ENCODE peak calls at places on chromosome 12, in seven cellular contexts. Q, E, D, G, C, N and W are unnamed samples.

GRCh38 chr12:108603743-108604142 is 5.9 kb upstream of the TMEM119 start:
- DNase-seq in C (no peak), D (no peak), E (no peak), N (no peak), Q (no peak), G (no peak), W (no peak)

GRCh38 chr12:22588817-22589216 is 36.2 kb upstream of the ETNK1 start:
- DNase-seq in C (no peak), D (no peak), G (peak; percentile 23), Q (no peak), E (peak; percentile 11), N (no peak), W (no peak)

GRCh38 chr12:50070314-50071060 is 13.1 kb downstream of the ASIC1 start:
- DNase-seq in D (peak; percentile 84), E (peak; percentile 34), C (peak; percentile 91), G (peak; percentile 87), Q (peak; percentile 86), N (no peak), W (no peak)

GRCh38 chr12:108367436-108367835 is 28.3 kb upstream of the CMKLR1 start:
- DNase-seq in C (no peak), D (no peak), E (no peak), N (no peak), Q (no peak), G (no peak), W (no peak)

GRCh38 chr12:89179245-89179644 is 173.1 kb downstream of the DUSP6 start:
- DNase-seq in D (no peak), N (no peak), G (no peak), E (no peak), Q (no peak), C (no peak), W (no peak)

GRCh38 chr12:25262696-25263095 is 12.0 kb upstream of the KRAS start:
- DNase-seq in N (no peak), Q (no peak), G (no peak), C (no peak), D (no peak), E (no peak), W (no peak)

GRCh38 chr12:41034686-41035085 is 153.4 kb upstream of the PDZRN4 start:
- DNase-seq in Q (no peak), N (no peak), D (no peak), G (peak; percentile 9), C (no peak), E (no peak), W (no peak)

GRCh38 chr12:119179335-119180021 is 747 bp downstream of the HSPB8 start:
- DNase-seq in N (no peak), G (peak; percentile 94), D (peak; percentile 52), E (no peak), Q (peak; percentile 60), C (peak; percentile 49), W (no peak)

GRCh38 chr12:12018454-12018853 is 52.3 kb upstream of the BCL2L14 start:
- DNase-seq in G (peak; percentile 49), E (peak; percentile 52), C (peak; percentile 58), Q (no peak), D (no peak), N (no peak), W (no peak)

GRCh38 chr12:51593539-51593938 is 2.5 kb downstream of the SCN8A start:
- DNase-seq in C (peak; percentile 74), E (no peak), G (peak; percentile 51), N (no peak), D (peak; percentile 24), Q (no peak), W (peak; percentile 23)

GRCh38 chr12:54861927-54862326 is 7.6 kb downstream of the MUCL1 start:
- DNase-seq in D (no peak), E (no peak), N (no peak), Q (no peak), G (no peak), C (no peak), W (no peak)

GRCh38 chr12:132158677-132159554 is 14.7 kb downstream of the NOC4L start:
- DNase-seq in N (no peak), D (no peak), C (no peak), Q (peak; percentile 62), E (peak; percentile 20), G (no peak), W (no peak)

GRCh38 chr12:110702081-110702480 is 13.2 kb upstream of the HVCN1 start:
- DNase-seq in D (no peak), N (no peak), C (no peak), G (no peak), Q (no peak), E (no peak), W (no peak)

GRCh38 chr12:11822071-11822818 is 172.8 kb downstream of the ETV6 start:
- DNase-seq in C (peak; percentile 25), D (no peak), N (no peak), E (peak; percentile 45), G (peak; percentile 93), Q (no peak), W (no peak)

GRCh38 chr12:3228587-3228986 is 151.4 kb downstream of the TSPAN9 start:
- DNase-seq in C (no peak), Q (peak; percentile 12), G (no peak), D (no peak), E (no peak), N (no peak), W (no peak)

GRCh38 chr12:57451233-57451778 is 3.8 kb upstream of the INHBE start:
- DNase-seq in C (no peak), D (no peak), Q (no peak), N (no peak), G (no peak), E (no peak), W (no peak)

GRCh38 chr12:109461049-109461845 is 15.9 kb downstream of the KCTD10 start:
- DNase-seq in Q (no peak), C (peak; percentile 52), G (peak; percentile 67), E (no peak), N (no peak), D (no peak), W (no peak)

GRCh38 chr12:124655317-124656213 is 88.2 kb upstream of the NCOR2 start:
- DNase-seq in C (peak; percentile 97), Q (no peak), D (peak; percentile 33), N (no peak), G (no peak), E (peak; percentile 57), W (peak; percentile 29)

GRCh38 chr12:121439715-121440114 is 39.8 kb downstream of the RNF34 start:
- DNase-seq in Q (no peak), N (no peak), C (no peak), G (no peak), E (no peak), D (no peak), W (no peak)

GRCh38 chr12:32903763-32904162 is 7.2 kb upstream of the PKP2 start:
- DNase-seq in Q (no peak), D (no peak), E (no peak), C (no peak), N (no peak), G (no peak), W (no peak)

GRCh38 chr12:119592232-119592631 is 1.3 kb upstream of the TMEM233 start:
- DNase-seq in Q (no peak), E (no peak), C (no peak), N (no peak), D (no peak), G (peak; percentile 41), W (no peak)

GRCh38 chr12:29374012-29374411 is 7.0 kb downstream of the ERGIC2 start:
- DNase-seq in N (no peak), Q (no peak), D (no peak), C (no peak), E (no peak), G (no peak), W (no peak)

GRCh38 chr12:75389061-75389460 is 1.8 kb upstream of the GLIPR1L2 start:
- DNase-seq in E (no peak), C (no peak), G (peak; percentile 89), N (no peak), D (no peak), Q (no peak), W (peak; percentile 7)

GRCh38 chr12:109870648-109871047 is 9.7 kb downstream of the GLTP start:
- DNase-seq in C (no peak), G (peak; percentile 59), Q (no peak), N (no peak), D (no peak), E (no peak), W (no peak)

GRCh38 chr12:31989987-31990386 is 30.8 kb downstream of the RESF1 start:
- DNase-seq in E (no peak), C (no peak), G (peak; percentile 90), Q (no peak), N (no peak), D (no peak), W (no peak)

GRCh38 chr12:101891462-101891971 is 14.1 kb downstream of the DRAM1 start:
- DNase-seq in C (peak; percentile 72), D (no peak), G (peak; percentile 72), N (no peak), Q (peak; percentile 83), E (no peak), W (no peak)

GRCh38 chr12:8913702-8914032 is 642 bp upstream of the PHC1 start:
- DNase-seq in D (no peak), C (no peak), G (no peak), E (no peak), Q (no peak), N (no peak), W (no peak)